ENCODE peak calls at places on chromosomes 13 and 19, in ten cellular contexts. G is astrocyte, S is colonic mucosa, Q is BE2C, R is thyroid gland, X is psoas muscle, M is hepatocyte, O is stomach, Z is keratinocyte, U is fibroblast of lung. D is an unnamed sample. For H3K4me1, the result is how much of the 10 kb centered on the place peaks cover.

GRCh38 chr13:77833331-77833863 is 85.2 kb downstream of the EDNRB start:
- DNase-seq in G (peak), S (no peak), Q (no peak), R (no peak), X (no peak), M (peak), O (no peak), Z (no peak), U (peak), D (no peak)

GRCh38 chr13:86135856-86136255 is 336.6 kb upstream of the SLITRK6 start:
- DNase-seq in G (no peak), S (no peak), Q (no peak), R (no peak), X (no peak), M (no peak), O (no peak), Z (no peak), U (no peak), D (no peak)

GRCh38 chr13:36712785-36713184 is 39.0 kb downstream of the SERTM1 start:
- DNase-seq in G (peak), S (no peak), Q (peak), R (no peak), X (no peak), M (peak), O (no peak), Z (no peak), U (peak), D (no peak)

GRCh38 chr13:39784347-39784746 is 128.9 kb downstream of the COG6 start:
- DNase-seq in G (peak), S (no peak), Q (no peak), R (no peak), X (no peak), M (no peak), O (no peak), Z (no peak), U (peak), D (no peak)

GRCh38 chr13:37208052-37208451 is 102.6 kb upstream of the CSNK1A1L start:
- DNase-seq in G (no peak), S (no peak), Q (no peak), R (no peak), X (no peak), M (no peak), O (no peak), Z (no peak), U (peak), D (no peak)

GRCh38 chr13:19767966-19768365 is 14.8 kb downstream of the PSPC1 start:
- DNase-seq in G (no peak), S (no peak), Q (no peak), R (no peak), X (no peak), M (no peak), O (no peak), Z (no peak), U (no peak), D (no peak)

GRCh38 chr13:38325426-38325825 is 24.2 kb upstream of the UFM1 start:
- DNase-seq in G (no peak), S (no peak), Q (no peak), R (no peak), X (no peak), M (no peak), O (no peak), Z (no peak), U (no peak), D (no peak)

GRCh38 chr19:5585461-5586299 is 17.9 kb upstream of the TINCR start:
- DNase-seq in G (no peak), S (no peak), Q (no peak), R (peak), X (no peak), M (no peak), O (no peak), Z (no peak), U (peak), D (peak)

GRCh38 chr13:27140060-27140459 is 31.6 kb downstream of the USP12 start:
- DNase-seq in G (no peak), S (no peak), Q (no peak), R (no peak), X (no peak), M (no peak), O (no peak), Z (no peak), U (no peak), D (no peak)

GRCh38 chr13:27139565-27139964 is 32.0 kb downstream of the USP12 start:
- DNase-seq in G (no peak), S (no peak), Q (no peak), R (no peak), X (no peak), M (no peak), O (no peak), Z (peak), U (no peak), D (no peak)

GRCh38 chr13:27138457-27139093 is 33.0 kb downstream of the USP12 start:
- DNase-seq in G (no peak), S (no peak), Q (no peak), R (no peak), X (no peak), M (no peak), O (no peak), Z (no peak), U (no peak), D (no peak)

GRCh38 chr13:27135023-27135422 is 36.6 kb downstream of the USP12 start:
- DNase-seq in G (no peak), S (no peak), Q (no peak), R (no peak), X (no peak), M (no peak), O (no peak), Z (no peak), U (no peak), D (no peak)

GRCh38 chr13:27137759-27138158 is 33.9 kb downstream of the USP12 start:
- DNase-seq in G (no peak), S (no peak), Q (no peak), R (no peak), X (peak), M (no peak), O (no peak), Z (no peak), U (no peak), D (no peak)
- H3K4me1 ChIP-seq in G (under half), S (under half), Q (under half), R (under half), X (half or more), M (under half), O (half or more), Z (under half), U (under half), D (under half)

DNA sequence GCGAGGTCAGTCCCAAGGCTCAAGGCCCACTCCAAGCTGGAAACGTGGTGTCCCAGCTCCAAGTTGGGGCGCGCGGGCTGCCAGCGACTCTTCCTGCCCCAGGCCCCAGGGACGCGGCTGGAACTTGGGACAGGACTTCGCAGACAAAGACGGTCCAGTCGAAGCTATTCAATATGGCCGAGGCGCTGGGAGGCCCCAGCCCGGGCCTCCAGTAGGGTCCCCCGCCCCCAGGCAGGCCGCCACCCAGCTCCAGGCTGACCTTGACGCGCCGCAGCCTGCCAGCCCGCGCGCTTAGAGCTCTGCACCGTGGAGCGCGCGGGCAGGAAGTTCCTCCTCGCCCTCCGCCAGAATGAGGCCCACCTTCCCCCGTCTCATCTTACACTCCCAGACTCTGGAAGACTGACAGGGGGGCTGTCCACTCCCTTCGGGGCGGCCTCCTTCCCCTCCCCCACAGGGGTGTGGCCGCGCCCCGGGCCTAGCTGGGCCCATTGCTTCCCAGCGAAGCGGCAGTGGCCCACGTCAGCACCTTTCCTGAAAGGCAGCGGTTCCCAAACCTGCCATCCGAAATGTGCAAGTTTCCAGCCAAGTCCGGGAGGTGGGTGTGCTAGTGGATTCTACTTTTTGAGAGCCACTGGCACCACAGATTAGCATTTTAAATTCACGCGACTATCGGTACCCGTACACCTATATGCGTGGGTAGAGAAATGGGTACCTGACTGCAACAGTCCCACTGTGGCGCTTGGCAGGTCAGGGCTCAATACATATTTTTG is at the start of gene CCDC8:
- DNase-seq in G (peak), S (peak), Q (no peak), R (peak), X (peak), M (peak), O (no peak), Z (no peak), U (peak), D (peak)
- H3K4me1 ChIP-seq in G (under half), S (under half), Q (under half), R (under half), X (under half), M (half or more), O (under half), Z (under half), U (under half), D (under half)

GRCh38 chr13:98576215-98576945 is 527 bp downstream of the STK24 start:
- DNase-seq in G (no peak), S (peak), Q (peak), R (peak), X (peak), M (peak), O (peak), Z (no peak), U (peak), D (peak)

GRCh38 chr13:98577823-98578285 is 947 bp upstream of the STK24 start:
- DNase-seq in G (no peak), S (no peak), Q (no peak), R (no peak), X (no peak), M (no peak), O (peak), Z (no peak), U (no peak), D (no peak)

GRCh38 chr13:98575876-98576214 is 1.1 kb downstream of the STK24 start:
- DNase-seq in G (no peak), S (no peak), Q (no peak), R (no peak), X (no peak), M (no peak), O (no peak), Z (no peak), U (no peak), D (no peak)

GRCh38 chr13:98576963-98577822 is at the start of gene STK24:
- DNase-seq in G (peak), S (peak), Q (peak), R (peak), X (peak), M (peak), O (peak), Z (no peak), U (peak), D (peak)

DNA sequence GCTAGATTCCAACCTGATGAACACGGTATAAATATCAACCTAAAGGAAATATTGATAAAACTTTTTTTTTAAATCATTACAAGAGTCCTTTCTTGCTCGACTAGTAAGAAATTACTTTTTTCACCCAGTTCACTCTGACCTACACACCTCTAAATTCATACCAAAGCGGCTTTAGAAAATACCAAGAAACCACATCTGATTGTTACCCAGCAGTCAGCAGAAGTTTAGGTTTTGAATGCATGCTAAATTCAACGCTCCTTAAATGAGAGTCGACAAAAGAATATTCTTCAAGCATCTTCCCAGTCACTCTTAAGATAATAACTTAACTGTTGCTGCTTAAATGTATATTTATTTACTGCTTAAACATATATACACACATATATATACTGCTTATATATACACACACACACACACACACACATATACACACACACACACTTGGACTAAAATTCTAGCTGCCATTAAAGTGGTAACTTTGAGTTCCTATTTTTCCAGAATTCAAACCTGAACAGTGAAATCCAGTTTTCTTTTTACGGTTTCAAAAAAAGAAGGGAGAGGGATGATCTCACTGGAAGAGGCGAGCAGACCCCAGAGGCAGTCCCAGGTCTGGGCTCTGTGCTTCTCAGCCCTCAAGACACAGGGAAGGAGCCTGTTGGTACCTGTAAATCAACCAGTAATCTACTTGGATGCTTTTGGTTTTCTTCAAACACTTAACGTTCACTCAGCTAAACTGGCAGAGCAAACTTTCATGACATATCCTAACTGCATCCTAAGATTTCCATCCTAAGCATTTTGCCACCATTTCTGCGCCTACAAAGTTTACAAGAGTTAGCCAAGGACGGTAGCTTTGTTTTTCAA is 1.7 kb downstream of the STK24 start:
- DNase-seq in G (peak), S (no peak), Q (no peak), R (no peak), X (no peak), M (no peak), O (no peak), Z (no peak), U (peak), D (no peak)
- H3K4me1 ChIP-seq in G (under half), S (under half), Q (under half), R (half or more), X (under half), M (half or more), O (half or more), Z (under half), U (under half), D (under half)

GRCh38 chr19:16088985-16089846 is 12.9 kb downstream of the TPM4 start:
- DNase-seq in G (no peak), S (no peak), Q (no peak), R (no peak), X (no peak), M (no peak), O (no peak), Z (no peak), U (no peak), D (no peak)

GRCh38 chr19:16087940-16088339 is 11.6 kb downstream of the TPM4 start:
- DNase-seq in G (no peak), S (no peak), Q (no peak), R (no peak), X (no peak), M (no peak), O (no peak), Z (no peak), U (no peak), D (peak)

GRCh38 chr19:16085115-16085514 is 8.8 kb downstream of the TPM4 start:
- DNase-seq in G (no peak), S (no peak), Q (no peak), R (no peak), X (no peak), M (no peak), O (no peak), Z (no peak), U (no peak), D (no peak)

GRCh38 chr19:16088351-16088984 is 12.2 kb downstream of the TPM4 start:
- DNase-seq in G (peak), S (no peak), Q (no peak), R (no peak), X (no peak), M (no peak), O (peak), Z (no peak), U (peak), D (peak)

DNA sequence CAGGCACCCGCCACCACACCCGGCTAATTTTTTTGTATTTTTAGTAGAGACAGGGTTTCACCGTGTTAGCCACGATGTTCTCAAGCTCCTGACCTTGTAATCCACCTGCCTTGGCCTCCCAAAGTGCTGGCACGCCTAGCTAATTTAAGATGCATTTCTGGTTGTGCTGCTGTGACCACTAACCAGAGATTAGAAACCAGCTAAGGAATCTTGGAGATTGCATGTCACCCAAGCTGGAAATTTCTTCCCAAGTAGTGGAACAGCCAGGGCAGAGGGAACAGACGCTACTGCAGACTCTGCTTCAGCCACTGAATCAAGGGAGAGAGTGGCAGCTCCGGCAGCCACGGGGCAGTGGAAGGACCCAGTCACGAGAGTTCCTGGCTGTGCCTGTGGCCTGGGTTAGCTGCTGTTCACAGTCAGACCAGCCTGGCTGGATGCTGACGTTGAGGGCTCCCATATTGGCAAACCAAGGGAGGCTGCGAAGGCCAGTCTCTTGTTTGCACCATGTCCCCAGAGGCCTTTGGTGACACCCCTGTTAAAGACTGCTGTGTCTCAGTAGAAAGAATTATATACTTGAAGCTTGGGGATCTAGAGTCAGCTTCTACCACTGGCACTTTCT is 7.9 kb downstream of the TPM4 start:
- DNase-seq in G (no peak), S (no peak), Q (no peak), R (no peak), X (no peak), M (no peak), O (no peak), Z (no peak), U (no peak), D (no peak)
- H3K4me1 ChIP-seq in G (under half), S (under half), Q (under half), R (under half), X (under half), M (under half), O (half or more), Z (under half), U (under half), D (under half)

GRCh38 chr19:30342901-30343300 is 29.3 kb upstream of the ZNF536 start:
- DNase-seq in G (no peak), S (no peak), Q (no peak), R (no peak), X (no peak), M (no peak), O (no peak), Z (no peak), U (no peak), D (no peak)
- H3K4me1 ChIP-seq in G (under half), S (under half), Q (under half), R (under half), X (under half), M (under half), O (under half), Z (under half), U (under half), D (under half)

DNA sequence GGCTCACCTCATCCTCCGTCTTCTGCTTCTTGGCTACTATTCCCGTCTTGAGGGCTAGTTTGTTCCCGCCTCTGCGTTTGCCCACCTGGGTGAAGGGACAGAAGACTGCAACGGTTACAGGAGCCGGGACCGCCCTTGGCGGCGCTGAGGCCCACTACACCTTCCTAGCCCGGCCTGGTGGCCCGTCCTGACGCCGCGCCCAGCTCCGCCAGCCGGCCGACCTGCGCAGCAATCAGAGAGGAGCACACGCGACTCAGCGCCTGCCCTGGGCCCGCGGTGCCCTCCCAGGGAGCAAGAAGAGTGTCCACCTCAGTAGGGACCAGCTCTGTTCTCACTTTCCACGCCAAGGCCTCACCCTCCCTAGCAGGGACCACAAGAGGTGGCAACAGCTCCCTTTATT is 3.1 kb downstream of the TRIR start:
- DNase-seq in G (no peak), S (no peak), Q (no peak), R (no peak), X (no peak), M (no peak), O (no peak), Z (no peak), U (no peak), D (no peak)
- H3K4me1 ChIP-seq in G (under half), S (under half), Q (under half), R (under half), X (under half), M (under half), O (half or more), Z (under half), U (under half), D (under half)

GRCh38 chr13:74166286-74166685 is 32.1 kb upstream of the KLF12 start:
- DNase-seq in G (peak), S (no peak), Q (no peak), R (no peak), X (no peak), M (no peak), O (no peak), Z (no peak), U (peak), D (no peak)
- H3K4me1 ChIP-seq in G (under half), S (under half), Q (under half), R (under half), X (under half), M (under half), O (under half), Z (under half), U (under half), D (under half)

DNA sequence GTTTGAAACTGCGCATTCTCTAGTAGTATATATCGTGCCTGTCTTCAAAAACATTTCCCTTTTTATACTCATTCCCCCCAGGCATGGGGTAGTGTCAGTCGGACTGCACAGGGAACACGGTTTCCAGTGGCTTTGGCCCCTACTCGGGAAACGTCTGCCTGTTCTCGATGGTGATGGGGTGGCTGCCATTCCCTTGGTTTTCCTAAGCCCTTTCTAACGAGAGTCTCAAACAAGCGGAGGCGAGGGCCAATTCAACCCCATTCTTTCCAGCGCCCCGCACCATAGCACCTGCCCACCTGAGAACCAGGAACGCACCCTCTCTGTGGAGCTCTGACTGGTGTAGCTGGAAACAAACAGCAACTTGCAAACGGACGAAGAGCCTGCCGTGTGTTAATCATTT is 127.6 kb downstream of the STK24 start:
- DNase-seq in G (no peak), S (no peak), Q (no peak), R (no peak), X (no peak), M (no peak), O (no peak), Z (no peak), U (no peak), D (no peak)
- H3K4me1 ChIP-seq in G (under half), S (under half), Q (under half), R (under half), X (under half), M (under half), O (half or more), Z (under half), U (under half), D (under half)

D was measured in prostate gland.